ENCODE peak calls at places on chromosomes 3 and 15, in ten cellular contexts. One of them, this sample, is unnamed.

GRCh38 chr3:50708620-50709019 is 33.9 kb downstream of the DOCK3 start:
- DNase-seq in germinal center: no peak
- DNase-seq in dermis microvascular lymphatic vessel endothelial cell: no peak
- DNase-seq in SK-N-SH: no peak
- DNase-seq in pons: peak; percentile 12
- DNase-seq in ACHN: no peak
- DNase-seq in T-helper 2 cell: no peak
- DNase-seq in activated CD4-positive, alpha-beta T cell treated with anti-CD3 and anti-CD28 coated beads for 36 hours: peak; percentile 13
- DNase-seq in AG09309: no peak
- DNase-seq in activated gamma-delta T cell treated with Interleukin-2 at 50 U/mL for 16 hours: no peak
- DNase-seq in this sample: no peak

GRCh38 chr3:142087676-142088075 is 61.7 kb downstream of the TFDP2 start:
- DNase-seq in germinal center: no peak
- DNase-seq in dermis microvascular lymphatic vessel endothelial cell: no peak
- DNase-seq in SK-N-SH: no peak
- DNase-seq in pons: no peak
- DNase-seq in ACHN: no peak
- DNase-seq in T-helper 2 cell: no peak
- DNase-seq in activated CD4-positive, alpha-beta T cell treated with anti-CD3 and anti-CD28 coated beads for 36 hours: no peak
- DNase-seq in AG09309: peak; percentile 37
- DNase-seq in activated gamma-delta T cell treated with Interleukin-2 at 50 U/mL for 16 hours: no peak
- DNase-seq in this sample: peak; percentile 28

GRCh38 chr15:45715528-45715927 is 80.7 kb downstream of the SQOR start:
- DNase-seq in germinal center: no peak
- DNase-seq in dermis microvascular lymphatic vessel endothelial cell: peak; percentile 17
- DNase-seq in SK-N-SH: no peak
- DNase-seq in pons: peak; percentile 5
- DNase-seq in ACHN: peak; percentile 7
- DNase-seq in T-helper 2 cell: no peak
- DNase-seq in activated CD4-positive, alpha-beta T cell treated with anti-CD3 and anti-CD28 coated beads for 36 hours: no peak
- DNase-seq in AG09309: no peak
- DNase-seq in activated gamma-delta T cell treated with Interleukin-2 at 50 U/mL for 16 hours: no peak
- DNase-seq in this sample: no peak

GRCh38 chr3:23894166-23895061 is 22.4 kb downstream of the NKIRAS1 start:
- DNase-seq in germinal center: no peak
- DNase-seq in dermis microvascular lymphatic vessel endothelial cell: no peak
- DNase-seq in SK-N-SH: no peak
- DNase-seq in pons: no peak
- DNase-seq in ACHN: no peak
- DNase-seq in T-helper 2 cell: no peak
- DNase-seq in activated CD4-positive, alpha-beta T cell treated with anti-CD3 and anti-CD28 coated beads for 36 hours: no peak
- DNase-seq in AG09309: no peak
- DNase-seq in activated gamma-delta T cell treated with Interleukin-2 at 50 U/mL for 16 hours: no peak
- DNase-seq in this sample: no peak

GRCh38 chr3:52176951-52177700 is 20.8 kb upstream of the ALAS1 start:
- DNase-seq in germinal center: no peak
- DNase-seq in dermis microvascular lymphatic vessel endothelial cell: no peak
- DNase-seq in SK-N-SH: peak; percentile 28
- DNase-seq in pons: no peak
- DNase-seq in ACHN: no peak
- DNase-seq in T-helper 2 cell: no peak
- DNase-seq in activated CD4-positive, alpha-beta T cell treated with anti-CD3 and anti-CD28 coated beads for 36 hours: no peak
- DNase-seq in AG09309: no peak
- DNase-seq in activated gamma-delta T cell treated with Interleukin-2 at 50 U/mL for 16 hours: no peak
- DNase-seq in this sample: no peak

GRCh38 chr3:54120657-54121403 is 1.5 kb upstream of the CACNA2D3 start:
- DNase-seq in germinal center: peak; percentile 82
- DNase-seq in dermis microvascular lymphatic vessel endothelial cell: no peak
- DNase-seq in SK-N-SH: peak; percentile 49
- DNase-seq in pons: no peak
- DNase-seq in ACHN: peak; percentile 67
- DNase-seq in T-helper 2 cell: no peak
- DNase-seq in activated CD4-positive, alpha-beta T cell treated with anti-CD3 and anti-CD28 coated beads for 36 hours: no peak
- DNase-seq in AG09309: no peak
- DNase-seq in activated gamma-delta T cell treated with Interleukin-2 at 50 U/mL for 16 hours: no peak
- DNase-seq in this sample: no peak

GRCh38 chr15:68364028-68364659 is 67.8 kb downstream of the ITGA11 start:
- DNase-seq in germinal center: no peak
- DNase-seq in dermis microvascular lymphatic vessel endothelial cell: no peak
- DNase-seq in SK-N-SH: no peak
- DNase-seq in pons: peak; percentile 70
- DNase-seq in ACHN: no peak
- DNase-seq in T-helper 2 cell: no peak
- DNase-seq in activated CD4-positive, alpha-beta T cell treated with anti-CD3 and anti-CD28 coated beads for 36 hours: no peak
- DNase-seq in AG09309: no peak
- DNase-seq in activated gamma-delta T cell treated with Interleukin-2 at 50 U/mL for 16 hours: no peak
- DNase-seq in this sample: no peak

GRCh38 chr3:7876741-7877297 is 624.8 kb upstream of the LMCD1 start:
- DNase-seq in germinal center: no peak
- DNase-seq in dermis microvascular lymphatic vessel endothelial cell: peak; percentile 79
- DNase-seq in SK-N-SH: no peak
- DNase-seq in pons: no peak
- DNase-seq in ACHN: no peak
- DNase-seq in T-helper 2 cell: peak; percentile 21
- DNase-seq in activated CD4-positive, alpha-beta T cell treated with anti-CD3 and anti-CD28 coated beads for 36 hours: peak; percentile 46
- DNase-seq in AG09309: no peak
- DNase-seq in activated gamma-delta T cell treated with Interleukin-2 at 50 U/mL for 16 hours: peak; percentile 27
- DNase-seq in this sample: no peak

GRCh38 chr3:188452158-188452772 is 298.3 kb downstream of the LPP start:
- DNase-seq in germinal center: no peak
- DNase-seq in dermis microvascular lymphatic vessel endothelial cell: peak; percentile 86
- DNase-seq in SK-N-SH: no peak
- DNase-seq in pons: peak; percentile 49
- DNase-seq in ACHN: no peak
- DNase-seq in T-helper 2 cell: no peak
- DNase-seq in activated CD4-positive, alpha-beta T cell treated with anti-CD3 and anti-CD28 coated beads for 36 hours: no peak
- DNase-seq in AG09309: no peak
- DNase-seq in activated gamma-delta T cell treated with Interleukin-2 at 50 U/mL for 16 hours: no peak
- DNase-seq in this sample: no peak

GRCh38 chr3:63724987-63725386 is 72.5 kb downstream of the SNTN start:
- DNase-seq in germinal center: no peak
- DNase-seq in dermis microvascular lymphatic vessel endothelial cell: no peak
- DNase-seq in SK-N-SH: peak; percentile 7
- DNase-seq in pons: no peak
- DNase-seq in ACHN: peak; percentile 92
- DNase-seq in T-helper 2 cell: no peak
- DNase-seq in activated CD4-positive, alpha-beta T cell treated with anti-CD3 and anti-CD28 coated beads for 36 hours: no peak
- DNase-seq in AG09309: peak; percentile 75
- DNase-seq in activated gamma-delta T cell treated with Interleukin-2 at 50 U/mL for 16 hours: no peak
- DNase-seq in this sample: peak; percentile 73

GRCh38 chr3:60301142-60301541 is 950.1 kb downstream of the FHIT start:
- DNase-seq in germinal center: no peak
- DNase-seq in dermis microvascular lymphatic vessel endothelial cell: no peak
- DNase-seq in SK-N-SH: no peak
- DNase-seq in pons: no peak
- DNase-seq in ACHN: no peak
- DNase-seq in T-helper 2 cell: no peak
- DNase-seq in activated CD4-positive, alpha-beta T cell treated with anti-CD3 and anti-CD28 coated beads for 36 hours: no peak
- DNase-seq in AG09309: no peak
- DNase-seq in activated gamma-delta T cell treated with Interleukin-2 at 50 U/mL for 16 hours: no peak
- DNase-seq in this sample: no peak

GRCh38 chr15:85831415-85832113 is 36.8 kb upstream of the KLHL25 start:
- DNase-seq in germinal center: no peak
- DNase-seq in dermis microvascular lymphatic vessel endothelial cell: peak; percentile 63
- DNase-seq in SK-N-SH: peak; percentile 84
- DNase-seq in pons: peak; percentile 55
- DNase-seq in ACHN: peak; percentile 47
- DNase-seq in T-helper 2 cell: no peak
- DNase-seq in activated CD4-positive, alpha-beta T cell treated with anti-CD3 and anti-CD28 coated beads for 36 hours: peak; percentile 66
- DNase-seq in AG09309: no peak
- DNase-seq in activated gamma-delta T cell treated with Interleukin-2 at 50 U/mL for 16 hours: no peak
- DNase-seq in this sample: no peak

GRCh38 chr3:16248556-16248955 is 16.2 kb downstream of the DPH3 start:
- DNase-seq in germinal center: no peak
- DNase-seq in dermis microvascular lymphatic vessel endothelial cell: no peak
- DNase-seq in SK-N-SH: no peak
- DNase-seq in pons: no peak
- DNase-seq in ACHN: no peak
- DNase-seq in T-helper 2 cell: no peak
- DNase-seq in activated CD4-positive, alpha-beta T cell treated with anti-CD3 and anti-CD28 coated beads for 36 hours: no peak
- DNase-seq in AG09309: no peak
- DNase-seq in activated gamma-delta T cell treated with Interleukin-2 at 50 U/mL for 16 hours: no peak
- DNase-seq in this sample: no peak

GRCh38 chr15:60004846-60005351 is 788 bp downstream of the FOXB1 start:
- DNase-seq in germinal center: no peak
- DNase-seq in dermis microvascular lymphatic vessel endothelial cell: no peak
- DNase-seq in SK-N-SH: peak; percentile 36
- DNase-seq in pons: no peak
- DNase-seq in ACHN: no peak
- DNase-seq in T-helper 2 cell: no peak
- DNase-seq in activated CD4-positive, alpha-beta T cell treated with anti-CD3 and anti-CD28 coated beads for 36 hours: peak; percentile 53
- DNase-seq in AG09309: no peak
- DNase-seq in activated gamma-delta T cell treated with Interleukin-2 at 50 U/mL for 16 hours: no peak
- DNase-seq in this sample: no peak

GRCh38 chr3:81622395-81622794 is 139.1 kb downstream of the GBE1 start:
- DNase-seq in germinal center: no peak
- DNase-seq in dermis microvascular lymphatic vessel endothelial cell: no peak
- DNase-seq in SK-N-SH: no peak
- DNase-seq in pons: no peak
- DNase-seq in ACHN: no peak
- DNase-seq in T-helper 2 cell: no peak
- DNase-seq in activated CD4-positive, alpha-beta T cell treated with anti-CD3 and anti-CD28 coated beads for 36 hours: no peak
- DNase-seq in AG09309: peak; percentile 21
- DNase-seq in activated gamma-delta T cell treated with Interleukin-2 at 50 U/mL for 16 hours: no peak
- DNase-seq in this sample: peak; percentile 5

GRCh38 chr3:133293397-133294107 is 106.3 kb upstream of the BFSP2 start:
- DNase-seq in germinal center: no peak
- DNase-seq in dermis microvascular lymphatic vessel endothelial cell: peak; percentile 14
- DNase-seq in SK-N-SH: peak; percentile 31
- DNase-seq in pons: no peak
- DNase-seq in ACHN: no peak
- DNase-seq in T-helper 2 cell: no peak
- DNase-seq in activated CD4-positive, alpha-beta T cell treated with anti-CD3 and anti-CD28 coated beads for 36 hours: no peak
- DNase-seq in AG09309: no peak
- DNase-seq in activated gamma-delta T cell treated with Interleukin-2 at 50 U/mL for 16 hours: no peak
- DNase-seq in this sample: no peak

GRCh38 chr3:184381261-184382224 is 1.7 kb downstream of the CHRD start:
- DNase-seq in germinal center: no peak
- DNase-seq in dermis microvascular lymphatic vessel endothelial cell: no peak
- DNase-seq in SK-N-SH: peak; percentile 57
- DNase-seq in pons: no peak
- DNase-seq in ACHN: no peak
- DNase-seq in T-helper 2 cell: no peak
- DNase-seq in activated CD4-positive, alpha-beta T cell treated with anti-CD3 and anti-CD28 coated beads for 36 hours: no peak
- DNase-seq in AG09309: no peak
- DNase-seq in activated gamma-delta T cell treated with Interleukin-2 at 50 U/mL for 16 hours: no peak
- DNase-seq in this sample: no peak

GRCh38 chr3:57281710-57282109 is 10.8 kb downstream of the ASB14 start:
- DNase-seq in germinal center: no peak
- DNase-seq in dermis microvascular lymphatic vessel endothelial cell: peak; percentile 4
- DNase-seq in SK-N-SH: no peak
- DNase-seq in pons: no peak
- DNase-seq in ACHN: peak; percentile 25
- DNase-seq in T-helper 2 cell: no peak
- DNase-seq in activated CD4-positive, alpha-beta T cell treated with anti-CD3 and anti-CD28 coated beads for 36 hours: no peak
- DNase-seq in AG09309: no peak
- DNase-seq in activated gamma-delta T cell treated with Interleukin-2 at 50 U/mL for 16 hours: no peak
- DNase-seq in this sample: no peak

GRCh38 chr3:126537730-126538281 is 13.9 kb downstream of the CHST13 start:
- DNase-seq in germinal center: no peak
- DNase-seq in dermis microvascular lymphatic vessel endothelial cell: no peak
- DNase-seq in SK-N-SH: no peak
- DNase-seq in pons: no peak
- DNase-seq in ACHN: no peak
- DNase-seq in T-helper 2 cell: no peak
- DNase-seq in activated CD4-positive, alpha-beta T cell treated with anti-CD3 and anti-CD28 coated beads for 36 hours: no peak
- DNase-seq in AG09309: no peak
- DNase-seq in activated gamma-delta T cell treated with Interleukin-2 at 50 U/mL for 16 hours: no peak
- DNase-seq in this sample: no peak

GRCh38 chr3:163071684-163072083 is 1575.1 kb downstream of the OTOL1 start:
- DNase-seq in germinal center: no peak
- DNase-seq in dermis microvascular lymphatic vessel endothelial cell: no peak
- DNase-seq in SK-N-SH: no peak
- DNase-seq in pons: no peak
- DNase-seq in ACHN: no peak
- DNase-seq in T-helper 2 cell: no peak
- DNase-seq in activated CD4-positive, alpha-beta T cell treated with anti-CD3 and anti-CD28 coated beads for 36 hours: no peak
- DNase-seq in AG09309: no peak
- DNase-seq in activated gamma-delta T cell treated with Interleukin-2 at 50 U/mL for 16 hours: no peak
- DNase-seq in this sample: no peak

GRCh38 chr3:48024401-48024800 is 8.2 kb upstream of the MAP4 start:
- DNase-seq in germinal center: no peak
- DNase-seq in dermis microvascular lymphatic vessel endothelial cell: no peak
- DNase-seq in SK-N-SH: no peak
- DNase-seq in pons: no peak
- DNase-seq in ACHN: no peak
- DNase-seq in T-helper 2 cell: no peak
- DNase-seq in activated CD4-positive, alpha-beta T cell treated with anti-CD3 and anti-CD28 coated beads for 36 hours: no peak
- DNase-seq in AG09309: no peak
- DNase-seq in activated gamma-delta T cell treated with Interleukin-2 at 50 U/mL for 16 hours: no peak
- DNase-seq in this sample: no peak

GRCh38 chr3:42061711-42062408 is 29.3 kb upstream of the TRAK1 start:
- DNase-seq in germinal center: no peak
- DNase-seq in dermis microvascular lymphatic vessel endothelial cell: peak; percentile 92
- DNase-seq in SK-N-SH: no peak
- DNase-seq in pons: no peak
- DNase-seq in ACHN: peak; percentile 79
- DNase-seq in T-helper 2 cell: no peak
- DNase-seq in activated CD4-positive, alpha-beta T cell treated with anti-CD3 and anti-CD28 coated beads for 36 hours: no peak
- DNase-seq in AG09309: peak; percentile 70
- DNase-seq in activated gamma-delta T cell treated with Interleukin-2 at 50 U/mL for 16 hours: no peak
- DNase-seq in this sample: peak; percentile 81

GRCh38 chr15:95843241-95843851 is 487.2 kb upstream of the NR2F2 start:
- DNase-seq in germinal center: no peak
- DNase-seq in dermis microvascular lymphatic vessel endothelial cell: no peak
- DNase-seq in SK-N-SH: no peak
- DNase-seq in pons: peak; percentile 84
- DNase-seq in ACHN: no peak
- DNase-seq in T-helper 2 cell: no peak
- DNase-seq in activated CD4-positive, alpha-beta T cell treated with anti-CD3 and anti-CD28 coated beads for 36 hours: no peak
- DNase-seq in AG09309: peak; percentile 18
- DNase-seq in activated gamma-delta T cell treated with Interleukin-2 at 50 U/mL for 16 hours: no peak
- DNase-seq in this sample: peak; percentile 59

GRCh38 chr15:100718075-100718980 is 115.9 kb downstream of the ASB7 start:
- DNase-seq in germinal center: no peak
- DNase-seq in dermis microvascular lymphatic vessel endothelial cell: no peak
- DNase-seq in SK-N-SH: no peak
- DNase-seq in pons: no peak
- DNase-seq in ACHN: no peak
- DNase-seq in T-helper 2 cell: no peak
- DNase-seq in activated CD4-positive, alpha-beta T cell treated with anti-CD3 and anti-CD28 coated beads for 36 hours: no peak
- DNase-seq in AG09309: no peak
- DNase-seq in activated gamma-delta T cell treated with Interleukin-2 at 50 U/mL for 16 hours: no peak
- DNase-seq in this sample: no peak

GRCh38 chr3:156782921-156783320 is 43.2 kb upstream of the LEKR1 start:
- DNase-seq in germinal center: no peak
- DNase-seq in dermis microvascular lymphatic vessel endothelial cell: no peak
- DNase-seq in SK-N-SH: no peak
- DNase-seq in pons: no peak
- DNase-seq in ACHN: no peak
- DNase-seq in T-helper 2 cell: no peak
- DNase-seq in activated CD4-positive, alpha-beta T cell treated with anti-CD3 and anti-CD28 coated beads for 36 hours: no peak
- DNase-seq in AG09309: no peak
- DNase-seq in activated gamma-delta T cell treated with Interleukin-2 at 50 U/mL for 16 hours: no peak
- DNase-seq in this sample: no peak

GRCh38 chr3:42936157-42936981 is 30.4 kb downstream of the ZNF662 start:
- DNase-seq in germinal center: no peak
- DNase-seq in dermis microvascular lymphatic vessel endothelial cell: no peak
- DNase-seq in SK-N-SH: no peak
- DNase-seq in pons: no peak
- DNase-seq in ACHN: no peak
- DNase-seq in T-helper 2 cell: no peak
- DNase-seq in activated CD4-positive, alpha-beta T cell treated with anti-CD3 and anti-CD28 coated beads for 36 hours: peak; percentile 16
- DNase-seq in AG09309: no peak
- DNase-seq in activated gamma-delta T cell treated with Interleukin-2 at 50 U/mL for 16 hours: no peak
- DNase-seq in this sample: no peak

GRCh38 chr15:32029862-32030781 is at the start of gene CHRNA7:
- DNase-seq in germinal center: peak; percentile 64
- DNase-seq in dermis microvascular lymphatic vessel endothelial cell: peak; percentile 35
- DNase-seq in SK-N-SH: peak; percentile 94
- DNase-seq in pons: peak; percentile 12
- DNase-seq in ACHN: peak; percentile 41
- DNase-seq in T-helper 2 cell: no peak
- DNase-seq in activated CD4-positive, alpha-beta T cell treated with anti-CD3 and anti-CD28 coated beads for 36 hours: peak; percentile 50
- DNase-seq in AG09309: no peak
- DNase-seq in activated gamma-delta T cell treated with Interleukin-2 at 50 U/mL for 16 hours: no peak
- DNase-seq in this sample: no peak

GRCh38 chr3:31483776-31484175 is 48.9 kb upstream of the STT3B start:
- DNase-seq in germinal center: no peak
- DNase-seq in dermis microvascular lymphatic vessel endothelial cell: no peak
- DNase-seq in SK-N-SH: no peak
- DNase-seq in pons: no peak
- DNase-seq in ACHN: no peak
- DNase-seq in T-helper 2 cell: no peak
- DNase-seq in activated CD4-positive, alpha-beta T cell treated with anti-CD3 and anti-CD28 coated beads for 36 hours: no peak
- DNase-seq in AG09309: no peak
- DNase-seq in activated gamma-delta T cell treated with Interleukin-2 at 50 U/mL for 16 hours: no peak
- DNase-seq in this sample: no peak

This sample was measured in BJ.